ENCODE peak calls at places on chromosomes 2 and 18, in five cellular contexts. W, J, X, G and Q are unnamed samples.

GRCh38 chr2:657766-658165 is 19.4 kb downstream of the TMEM18 start:
- DNase-seq in W (peak), J (no peak), X (no peak), G (no peak), Q (no peak)

GRCh38 chr2:119523959-119524694 is at the start of gene SCTR:
- DNase-seq in W (no peak), J (no peak), X (peak), G (no peak), Q (no peak)

GRCh38 chr2:200439981-200440380 is 69.9 kb downstream of the KCTD18 start:
- DNase-seq in W (no peak), J (no peak), X (no peak), G (no peak), Q (no peak)

GRCh38 chr2:105760191-105760590 is 15.5 kb downstream of the NCK2 start:
- DNase-seq in W (no peak), J (no peak), X (no peak), G (no peak), Q (no peak)

GRCh38 chr2:99867690-99868089 is 274.7 kb downstream of the AFF3 start:
- DNase-seq in W (no peak), J (no peak), X (no peak), G (no peak), Q (no peak)

GRCh38 chr2:127635380-127636237 is 10.3 kb upstream of the GPR17 start:
- DNase-seq in W (no peak), J (no peak), X (no peak), G (no peak), Q (no peak)

GRCh38 chr2:215982465-215982875 is 30.9 kb downstream of the MREG start:
- DNase-seq in W (peak), J (peak), X (no peak), G (no peak), Q (peak)

GRCh38 chr2:221552282-221552681 is 19.8 kb downstream of the EPHA4 start:
- DNase-seq in W (no peak), J (no peak), X (no peak), G (no peak), Q (no peak)

GRCh38 chr2:173216055-173216454 is 138.6 kb upstream of the CDCA7 start:
- DNase-seq in W (no peak), J (no peak), X (no peak), G (no peak), Q (no peak)

GRCh38 chr2:167550448-167550847 is 662.2 kb downstream of the XIRP2 start:
- DNase-seq in W (peak), J (peak), X (no peak), G (peak), Q (no peak)

GRCh38 chr2:56117764-56118163 is 66.0 kb upstream of the CCDC85A start:
- DNase-seq in W (no peak), J (no peak), X (no peak), G (no peak), Q (no peak)

GRCh38 chr2:121089005-121089510 is 195.9 kb downstream of the TFCP2L1 start:
- DNase-seq in W (no peak), J (no peak), X (no peak), G (no peak), Q (no peak)

GRCh38 chr2:12008425-12009061 is 262.1 kb downstream of the LPIN1 start:
- DNase-seq in W (no peak), J (no peak), X (no peak), G (no peak), Q (peak)

GRCh38 chr2:860259-860855 is 90.3 kb upstream of the SNTG2 start:
- DNase-seq in W (peak), J (peak), X (no peak), G (no peak), Q (no peak)

GRCh38 chr2:157628532-157629415 is at the start of gene ACVR1C:
- DNase-seq in W (peak), J (peak), X (peak), G (peak), Q (no peak)

GRCh38 chr2:51734115-51734514 is 702.2 kb upstream of the NRXN1 start:
- DNase-seq in W (no peak), J (no peak), X (no peak), G (no peak), Q (no peak)

GRCh38 chr2:20514596-20515269 is 67.9 kb downstream of the RHOB start:
- DNase-seq in W (no peak), J (peak), X (no peak), G (no peak), Q (no peak)

GRCh38 chr2:151287513-151288250 is 1.8 kb downstream of the NMI start:
- DNase-seq in W (no peak), J (no peak), X (no peak), G (no peak), Q (no peak)

GRCh38 chr18:435940-436339 is 64.6 kb downstream of the COLEC12 start:
- DNase-seq in W (no peak), J (no peak), X (no peak), G (no peak), Q (no peak)

GRCh38 chr2:22904126-22904684 is 480.8 kb upstream of the KLHL29 start:
- DNase-seq in W (peak), J (no peak), X (peak), G (peak), Q (no peak)

GRCh38 chr18:59690216-59691045 is 6.8 kb downstream of the CCBE1 start:
- DNase-seq in W (no peak), J (no peak), X (no peak), G (no peak), Q (no peak)

GRCh38 chr2:191453756-191454155 is 208.6 kb downstream of the MYO1B start:
- DNase-seq in W (no peak), J (no peak), X (no peak), G (no peak), Q (no peak)

GRCh38 chr2:22035333-22035964 is 911.7 kb downstream of the TDRD15 start:
- DNase-seq in W (no peak), J (no peak), X (no peak), G (no peak), Q (no peak)

GRCh38 chr2:234289789-234290188 is 207.1 kb downstream of the ARL4C start:
- DNase-seq in W (no peak), J (peak), X (no peak), G (no peak), Q (no peak)

GRCh38 chr2:47070920-47071824 is 83.9 kb downstream of the STPG4 start:
- DNase-seq in W (peak), J (no peak), X (no peak), G (no peak), Q (peak)

GRCh38 chr2:174635747-174636399 is 38.3 kb upstream of the WIPF1 start:
- DNase-seq in W (no peak), J (no peak), X (no peak), G (no peak), Q (no peak)

GRCh38 chr2:10305254-10305635 is 2.5 kb downstream of the HPCAL1 start:
- DNase-seq in W (no peak), J (no peak), X (no peak), G (no peak), Q (no peak)

GRCh38 chr2:147863835-147864234 is 19.0 kb downstream of the ACVR2A start:
- DNase-seq in W (no peak), J (no peak), X (no peak), G (no peak), Q (no peak)

GRCh38 chr18:74023220-74023619 is 124.4 kb downstream of the FBXO15 start:
- DNase-seq in W (no peak), J (no peak), X (peak), G (no peak), Q (no peak)

GRCh38 chr2:31286961-31287550 is 53.1 kb downstream of the EHD3 start:
- DNase-seq in W (no peak), J (no peak), X (no peak), G (no peak), Q (no peak)

GRCh38 chr2:190043441-190043840 is 19.1 kb downstream of the MSTN start:
- DNase-seq in W (no peak), J (no peak), X (no peak), G (no peak), Q (no peak)

GRCh38 chr2:1659951-1660565 is 84.3 kb downstream of the PXDN start:
- DNase-seq in W (no peak), J (no peak), X (no peak), G (no peak), Q (no peak)

GRCh38 chr2:102483086-102483485 is 10.1 kb downstream of the SLC9A4 start:
- DNase-seq in W (no peak), J (no peak), X (no peak), G (no peak), Q (no peak)

GRCh38 chr2:74253937-74254336 is 55.5 kb downstream of the MTHFD2 start:
- DNase-seq in W (no peak), J (no peak), X (no peak), G (no peak), Q (no peak)

GRCh38 chr2:220224711-220225519 is 597.5 kb downstream of the SLC4A3 start:
- DNase-seq in W (no peak), J (no peak), X (no peak), G (no peak), Q (no peak)

GRCh38 chr2:30361751-30362394 is 85.2 kb upstream of the LCLAT1 start:
- DNase-seq in W (no peak), J (no peak), X (no peak), G (no peak), Q (no peak)

DNA sequence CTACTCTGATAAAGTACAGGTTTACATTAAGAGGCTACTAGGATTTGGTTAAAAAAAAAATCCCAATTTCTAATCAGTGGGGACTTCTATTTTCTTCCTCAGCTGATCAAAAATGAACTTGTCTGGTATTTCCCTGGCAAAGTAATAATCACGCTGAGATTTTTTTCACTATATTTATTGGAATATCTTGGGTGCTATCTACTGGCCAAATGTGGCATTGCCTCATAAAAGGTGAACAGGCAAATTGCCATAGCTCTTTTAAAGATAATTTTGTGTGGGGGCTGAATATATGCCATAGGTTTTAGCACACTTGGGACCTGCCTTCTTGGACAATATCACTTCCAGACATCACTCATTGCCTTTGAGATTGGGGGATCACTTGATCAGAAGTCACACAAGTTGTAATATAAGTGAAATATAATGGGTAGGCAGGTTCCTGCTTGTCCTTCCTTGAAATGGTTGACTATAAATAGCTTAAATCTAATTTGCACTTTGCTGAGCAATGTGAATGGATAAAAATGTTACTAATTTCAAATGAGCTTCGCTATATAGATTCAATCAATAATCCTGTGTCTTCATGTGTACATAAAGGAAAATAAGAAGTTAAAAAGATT is 7.0 kb upstream of the NXPH2 start:
- DNase-seq in W (peak), J (peak), X (no peak), G (peak), Q (no peak)
- TF ChIP-seq SRF in W (no peak), J (no peak), X (no peak), G (no peak), Q (no peak)

GRCh38 chr18:75106746-75107145 is 102.2 kb downstream of the PTGR3 start:
- DNase-seq in W (no peak), J (no peak), X (peak), G (no peak), Q (no peak)
- TF ChIP-seq SRF in W (no peak), J (no peak), X (no peak), G (no peak), Q (no peak)

DNA sequence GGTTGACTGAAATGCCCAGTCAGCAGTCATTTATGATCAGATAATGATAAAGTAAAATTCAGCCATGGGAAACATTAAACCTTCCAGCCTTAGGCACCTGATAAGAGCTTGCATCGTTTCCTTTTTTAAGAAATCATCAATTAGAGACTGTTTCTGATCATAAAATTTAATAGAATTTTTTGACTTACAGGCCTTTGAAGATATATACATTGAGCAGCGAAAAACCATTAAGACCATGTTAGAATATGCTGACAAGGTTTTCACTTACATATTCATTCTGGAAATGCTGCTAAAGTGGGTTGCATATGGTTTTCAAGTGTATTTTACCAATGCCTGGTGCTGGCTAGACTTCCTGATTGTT is 99.6 kb upstream of the CSRNP3 start:
- DNase-seq in W (no peak), J (no peak), X (no peak), G (no peak), Q (no peak)
- TF ChIP-seq SRF in W (no peak), J (no peak), X (no peak), G (no peak), Q (no peak)

GRCh38 chr2:239951117-239951734 is 73.9 kb downstream of the NDUFA10 start:
- DNase-seq in W (no peak), J (no peak), X (no peak), G (no peak), Q (no peak)
- TF ChIP-seq SRF in W (no peak), J (no peak), X (no peak), G (no peak), Q (no peak)

GRCh38 chr2:178266445-178266844 is 72.1 kb downstream of the OSBPL6 start:
- DNase-seq in W (no peak), J (no peak), X (no peak), G (no peak), Q (no peak)
- TF ChIP-seq SRF in W (no peak), J (no peak), X (no peak), G (no peak), Q (no peak)

DNA sequence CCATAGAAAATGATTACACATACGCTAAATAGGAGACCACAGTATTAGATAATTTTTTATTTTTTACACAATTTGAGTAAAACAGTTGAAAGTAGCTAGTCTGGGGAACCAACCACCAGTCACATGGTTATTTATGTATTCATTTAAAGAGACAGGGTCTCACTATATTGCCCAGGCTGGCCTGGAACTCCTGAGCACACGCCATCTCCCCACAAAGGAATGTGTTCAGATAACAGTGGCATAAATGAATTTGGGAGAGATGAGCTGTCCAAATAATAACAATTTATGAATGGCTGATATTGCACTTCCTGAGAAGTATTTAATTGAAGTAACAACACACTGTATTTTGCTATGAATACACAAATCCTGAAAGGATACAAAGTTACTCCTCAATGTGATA is 39.7 kb downstream of the KIDINS220 start:
- DNase-seq in W (no peak), J (no peak), X (no peak), G (no peak), Q (no peak)
- TF ChIP-seq SRF in W (no peak), J (no peak), X (no peak), G (no peak), Q (no peak)